ENCODE peak calls at places on chromosomes 13 and 19, in six cellular contexts. V is cardiac muscle cell, Q is upper lobe of right lung, Y is endodermal cell, T is prostate gland, F is heart left ventricle. A is an unnamed sample. For H3K9me3, H3K36me3 and H3K27me3, the result is how much of the 10 kb centered on the place peaks cover.

GRCh38 chr13:41970918-41971317 is 10.0 kb upstream of the VWA8 start:
- DNase-seq in V (no peak), F (no peak), T (no peak), Q (no peak), Y (no peak), A (no peak)

GRCh38 chr19:18649371-18650047 is 12.7 kb downstream of the KLHL26 start:
- DNase-seq in Y (peak), F (peak), Q (peak), T (no peak), V (peak), A (peak)

GRCh38 chr13:50691682-50692263 is 151.7 kb downstream of the DLEU7 start:
- DNase-seq in Y (no peak), V (peak), Q (no peak), F (no peak), T (no peak), A (no peak)

GRCh38 chr19:46299004-46299509 is 2.2 kb downstream of the HIF3A start:
- DNase-seq in Y (peak), V (peak), Q (peak), T (peak), F (peak), A (peak)

GRCh38 chr13:71775946-71776345 is 91.1 kb downstream of the DACH1 start:
- DNase-seq in F (no peak), Y (no peak), T (no peak), V (no peak), Q (no peak), A (no peak)

GRCh38 chr13:98780451-98780850 is 28.0 kb upstream of the SLC15A1 start:
- DNase-seq in T (no peak), Q (no peak), V (no peak), F (no peak), Y (no peak), A (no peak)

GRCh38 chr19:42287017-42287825 is 14.7 kb upstream of the PRR19 start:
- DNase-seq in Q (no peak), Y (no peak), F (no peak), T (no peak), V (no peak), A (no peak)

GRCh38 chr13:41463823-41464602 is 6.7 kb downstream of the RGCC start:
- DNase-seq in T (no peak), Q (no peak), F (no peak), Y (no peak), V (no peak), A (no peak)

GRCh38 chr13:114112826-114113322 is 19.5 kb downstream of the RASA3 start:
- DNase-seq in Y (peak), V (no peak), Q (peak), F (no peak), T (no peak), A (peak)

GRCh38 chr19:34480971-34481821 is at the start of gene WTIP:
- DNase-seq in F (peak), Y (peak), V (peak), Q (peak), T (peak), A (peak)

GRCh38 chr13:73966331-73966730 is 167.9 kb downstream of the KLF12 start:
- DNase-seq in Y (no peak), T (no peak), Q (no peak), V (no peak), F (peak), A (no peak)

GRCh38 chr19:47729468-47729798 is 15.9 kb upstream of the NOP53 start:
- DNase-seq in Y (peak), V (no peak), Q (peak), T (peak), F (peak), A (no peak)

GRCh38 chr19:28560786-28561185 is 652.2 kb downstream of the UQCRFS1 start:
- DNase-seq in Y (no peak), V (no peak), F (no peak), T (no peak), Q (no peak), A (no peak)

GRCh38 chr19:28567834-28568233 is 645.1 kb downstream of the UQCRFS1 start:
- DNase-seq in Y (peak), V (no peak), Q (no peak), F (no peak), T (no peak), A (no peak)

GRCh38 chr19:28558783-28559182 is 654.2 kb downstream of the UQCRFS1 start:
- DNase-seq in T (no peak), Q (no peak), F (no peak), V (no peak), Y (no peak), A (no peak)

GRCh38 chr19:28569132-28570114 is 643.5 kb downstream of the UQCRFS1 start:
- DNase-seq in Y (peak), F (no peak), Q (no peak), V (no peak), T (no peak), A (no peak)

GRCh38 chr19:28563964-28564914 is 648.7 kb downstream of the UQCRFS1 start:
- DNase-seq in F (no peak), Q (no peak), Y (peak), T (no peak), V (no peak), A (no peak)
- H3K9me3 ChIP-seq in F (under half), Q (under half), Y (under half), T (under half), V (under half), A (under half)

GRCh38 chr13:38361551-38362262 is 12.1 kb downstream of the UFM1 start:
- DNase-seq in F (no peak), V (no peak), Y (no peak), Q (no peak), T (no peak), A (no peak)
- H3K36me3 ChIP-seq in F (half or more), V (under half), Y (half or more), Q (half or more), T (under half), A (under half)

GRCh38 chr13:112067121-112067741 is at the start of gene SOX1:
- DNase-seq in Q (no peak), V (peak), F (no peak), Y (peak), T (no peak), A (no peak)
- H3K27me3 ChIP-seq in Q (half or more), V (half or more), F (half or more), Y (half or more), T (half or more), A (under half)

GRCh38 chr19:12345197-12345596 is 11.8 kb upstream of the ZNF563 start:
- DNase-seq in T (no peak), F (no peak), Q (no peak), Y (no peak), V (no peak), A (no peak)
- H3K9me3 ChIP-seq in T (under half), F (half or more), Q (under half), Y (half or more), V (under half), A (under half)